ENCODE peak calls at places on chromosomes 4 and X, in six cellular contexts. W, D, C, Y, I and J are unnamed samples.

GRCh38 chr4:128068927-128069326 is 7.8 kb downstream of the LARP1B start:
- DNase-seq in W (peak), D (no peak), C (no peak), Y (no peak), I (peak), J (peak)

GRCh38 chrX:56947695-56948094 is 47.6 kb downstream of the SPIN3 start:
- DNase-seq in W (peak), D (no peak), C (no peak), Y (no peak), I (no peak), J (peak)

GRCh38 chr4:8285143-8285975 is 15.8 kb downstream of the HTRA3 start:
- DNase-seq in W (no peak), D (no peak), C (peak), Y (no peak), I (no peak), J (no peak)

GRCh38 chr4:76993787-76994641 is 44.5 kb downstream of the SEPTIN11 start:
- DNase-seq in W (no peak), D (no peak), C (no peak), Y (no peak), I (no peak), J (no peak)

GRCh38 chr4:16757080-16757521 is 141.3 kb downstream of the LDB2 start:
- DNase-seq in W (no peak), D (no peak), C (no peak), Y (no peak), I (peak), J (peak)

GRCh38 chr4:94486372-94486801 is 34.6 kb downstream of the PDLIM5 start:
- DNase-seq in W (peak), D (no peak), C (no peak), Y (no peak), I (peak), J (no peak)

GRCh38 chr4:10157478-10158354 is 41.1 kb upstream of the WDR1 start:
- DNase-seq in W (peak), D (no peak), C (peak), Y (peak), I (peak), J (peak)

GRCh38 chr4:169510617-169511016 is 101.8 kb downstream of the NEK1 start:
- DNase-seq in W (no peak), D (no peak), C (no peak), Y (no peak), I (no peak), J (no peak)

GRCh38 chr4:165088366-165088765 is 24.3 kb downstream of the TMEM192 start:
- DNase-seq in W (no peak), D (no peak), C (no peak), Y (no peak), I (no peak), J (no peak)